ENCODE peak calls at places on chromosomes 6 and 20, in seven cellular contexts. S is aorta; R is HTR-8/SVneo; F is stimulated activated CD4-positive, alpha-beta T cell treated with anti-CD3 and anti-CD28 coated beads, Interleukin-1b, Interleukin-23, amount 100 ng/mL, for 4 hours; U is NAMALWA; O is breast epithelium; H is epithelial cell of prostate. J is an unnamed sample.

GRCh38 chr20:21235713-21236445 is 67.3 kb upstream of the XRN2 start:
- DNase-seq in S (peak; percentile 56), R (peak; percentile 38), F (peak; percentile 62), U (peak; percentile 73), O (peak; percentile 75), H (no peak), J (no peak)

GRCh38 chr6:41200296-41200900 is 551 bp downstream of the TREML2 start:
- DNase-seq in S (peak; percentile 65), R (no peak), F (peak; percentile 14), U (peak; percentile 68), O (no peak), H (no peak), J (no peak)

GRCh38 chr20:33733654-33734576 is 2.1 kb downstream of the ZNF341 start:
- DNase-seq in S (peak; percentile 58), R (peak; percentile 60), F (no peak), U (peak; percentile 61), O (no peak), H (no peak), J (peak; percentile 53)

GRCh38 chr6:141878686-141879085 is 254.0 kb upstream of the GJE1 start:
- DNase-seq in S (no peak), R (no peak), F (no peak), U (no peak), O (no peak), H (no peak), J (no peak)

GRCh38 chr20:48739395-48740268 is 88.2 kb downstream of the PREX1 start:
- DNase-seq in S (no peak), R (no peak), F (no peak), U (no peak), O (no peak), H (no peak), J (no peak)

GRCh38 chr20:53692465-53693067 is 98.9 kb upstream of the ZNF217 start:
- DNase-seq in S (peak; percentile 76), R (no peak), F (no peak), U (no peak), O (no peak), H (no peak), J (peak; percentile 64)

GRCh38 chr6:692858-693736 is at the start of gene EXOC2:
- DNase-seq in S (peak; percentile 92), R (peak; percentile 75), F (peak; percentile 71), U (peak; percentile 86), O (peak; percentile 84), H (peak; percentile 18), J (no peak)

GRCh38 chr6:157235600-157236039 is 87.7 kb downstream of the TMEM242 start:
- DNase-seq in S (peak; percentile 84), R (no peak), F (peak; percentile 34), U (no peak), O (no peak), H (no peak), J (no peak)

GRCh38 chr20:32343438-32343837 is 14.7 kb upstream of the ASXL1 start:
- DNase-seq in S (no peak), R (no peak), F (no peak), U (no peak), O (no peak), H (peak; percentile 68), J (no peak)

GRCh38 chr20:9532069-9532809 is 17.8 kb downstream of the LAMP5 start:
- DNase-seq in S (no peak), R (no peak), F (no peak), U (no peak), O (no peak), H (no peak), J (no peak)

GRCh38 chr20:44166477-44166876 is 20.5 kb downstream of the JPH2 start:
- DNase-seq in S (peak; percentile 83), R (no peak), F (no peak), U (no peak), O (no peak), H (no peak), J (no peak)

GRCh38 chr6:167317172-167317571 is 7.7 kb upstream of the TTLL2 start:
- DNase-seq in S (no peak), R (no peak), F (no peak), U (no peak), O (no peak), H (no peak), J (no peak)

GRCh38 chr6:33206864-33207568 is 1.3 kb upstream of the RING1 start:
- DNase-seq in S (no peak), R (no peak), F (no peak), U (no peak), O (no peak), H (no peak), J (no peak)

GRCh38 chr20:3223937-3224680 is 14.8 kb downstream of the ITPA start:
- DNase-seq in S (no peak), R (no peak), F (no peak), U (no peak), O (no peak), H (no peak), J (no peak)

GRCh38 chr6:41539204-41539603 is 7.0 kb upstream of the FOXP4 start:
- DNase-seq in S (no peak), R (no peak), F (no peak), U (no peak), O (no peak), H (no peak), J (no peak)

GRCh38 chr6:129638055-129639019 is 71.6 kb downstream of the ARHGAP18 start:
- DNase-seq in S (no peak), R (no peak), F (no peak), U (no peak), O (no peak), H (no peak), J (no peak)